ENCODE peak calls at places on chromosome 20, in nine cellular contexts. B, L, K, R, G, S, Y, I and M are unnamed samples.

GRCh38 chr20:32563311-32564272 is 21.5 kb downstream of the NOL4L start:
- DNase-seq in B (no peak), L (no peak), K (no peak), R (no peak), G (no peak), S (no peak), Y (no peak), I (no peak), M (no peak)

GRCh38 chr20:10652660-10653191 is 21.1 kb downstream of the JAG1 start:
- DNase-seq in B (no peak), L (no peak), K (no peak), R (no peak), G (no peak), S (no peak), Y (no peak), I (no peak), M (no peak)

GRCh38 chr20:38843346-38843745 is 37.8 kb downstream of the PPP1R16B start:
- DNase-seq in B (no peak), L (no peak), K (no peak), R (no peak), G (no peak), S (no peak), Y (no peak), I (no peak), M (no peak)

GRCh38 chr20:18853946-18854646 is 40.5 kb downstream of the SCP2D1 start:
- DNase-seq in B (no peak), L (no peak), K (peak), R (no peak), G (no peak), S (no peak), Y (no peak), I (no peak), M (no peak)

GRCh38 chr20:10357974-10358373 is 76.0 kb downstream of the MKKS start:
- DNase-seq in B (no peak), L (no peak), K (peak), R (no peak), G (no peak), S (no peak), Y (no peak), I (no peak), M (no peak)

GRCh38 chr20:46883847-46884246 is 10.8 kb upstream of the EYA2 start:
- DNase-seq in B (no peak), L (no peak), K (no peak), R (no peak), G (no peak), S (no peak), Y (no peak), I (no peak), M (no peak)

GRCh38 chr20:23670361-23670760 is 18.5 kb downstream of the CST4 start:
- DNase-seq in B (no peak), L (no peak), K (no peak), R (no peak), G (no peak), S (no peak), Y (no peak), I (no peak), M (no peak)

GRCh38 chr20:21224217-21224616 is 78.9 kb upstream of the XRN2 start:
- DNase-seq in B (no peak), L (no peak), K (no peak), R (no peak), G (no peak), S (no peak), Y (no peak), I (no peak), M (no peak)

GRCh38 chr20:24050119-24050518 is 61.5 kb upstream of the GGTLC1 start:
- DNase-seq in B (no peak), L (no peak), K (no peak), R (no peak), G (no peak), S (no peak), Y (no peak), I (no peak), M (no peak)

GRCh38 chr20:48889155-48889790 is 32.2 kb upstream of the ARFGEF2 start:
- DNase-seq in B (no peak), L (no peak), K (no peak), R (no peak), G (no peak), S (no peak), Y (no peak), I (no peak), M (no peak)

GRCh38 chr20:41169184-41169690 is 31.9 kb downstream of the PLCG1 start:
- DNase-seq in B (no peak), L (no peak), K (no peak), R (no peak), G (no peak), S (no peak), Y (no peak), I (no peak), M (no peak)

GRCh38 chr20:35145141-35145564 is 2.0 kb downstream of the EDEM2 start:
- DNase-seq in B (no peak), L (no peak), K (peak), R (peak), G (no peak), S (no peak), Y (no peak), I (no peak), M (no peak)

GRCh38 chr20:16350465-16350864 is 222.8 kb downstream of the KIF16B start:
- DNase-seq in B (peak), L (no peak), K (peak), R (no peak), G (no peak), S (no peak), Y (peak), I (no peak), M (no peak)

GRCh38 chr20:62377615-62378085 is 9.3 kb upstream of the RPS21 start:
- DNase-seq in B (no peak), L (no peak), K (no peak), R (no peak), G (no peak), S (peak), Y (no peak), I (no peak), M (peak)

GRCh38 chr20:54355631-54356280 is 119.6 kb upstream of the DOK5 start:
- DNase-seq in B (no peak), L (no peak), K (peak), R (no peak), G (no peak), S (no peak), Y (no peak), I (no peak), M (no peak)

GRCh38 chr20:45745015-45745414 is 22.9 kb downstream of the SPINT4 start:
- DNase-seq in B (no peak), L (no peak), K (no peak), R (no peak), G (no peak), S (no peak), Y (no peak), I (no peak), M (no peak)

GRCh38 chr20:1657556-1658334 is at the start of gene SIRPG:
- DNase-seq in B (no peak), L (no peak), K (no peak), R (no peak), G (no peak), S (no peak), Y (no peak), I (no peak), M (no peak)

GRCh38 chr20:47915495-47915894 is 130.2 kb upstream of the SULF2 start:
- DNase-seq in B (no peak), L (no peak), K (no peak), R (no peak), G (no peak), S (no peak), Y (no peak), I (no peak), M (no peak)

GRCh38 chr20:18133962-18134361 is 3.7 kb upstream of the KAT14 start:
- DNase-seq in B (no peak), L (no peak), K (peak), R (no peak), G (no peak), S (no peak), Y (no peak), I (no peak), M (no peak)

GRCh38 chr20:46709459-46710148 is at the start of gene SLC2A10:
- DNase-seq in B (no peak), L (peak), K (peak), R (no peak), G (no peak), S (peak), Y (no peak), I (peak), M (no peak)

GRCh38 chr20:37376791-37377190 is 30.9 kb downstream of the SRC start:
- DNase-seq in B (no peak), L (no peak), K (no peak), R (no peak), G (no peak), S (no peak), Y (no peak), I (no peak), M (no peak)

GRCh38 chr20:2752631-2753455 is 47.6 kb downstream of the CPXM1 start:
- DNase-seq in B (no peak), L (peak), K (peak), R (peak), G (peak), S (no peak), Y (no peak), I (no peak), M (no peak)

GRCh38 chr20:8389381-8390368 is 257.6 kb downstream of the PLCB1 start:
- DNase-seq in B (no peak), L (no peak), K (peak), R (no peak), G (no peak), S (no peak), Y (no peak), I (no peak), M (no peak)

GRCh38 chr20:40949346-40949745 is 79.3 kb upstream of the TOP1 start:
- DNase-seq in B (no peak), L (no peak), K (no peak), R (no peak), G (no peak), S (no peak), Y (no peak), I (no peak), M (no peak)

GRCh38 chr20:46870041-46870440 is 24.6 kb upstream of the EYA2 start:
- DNase-seq in B (no peak), L (no peak), K (no peak), R (no peak), G (no peak), S (no peak), Y (no peak), I (no peak), M (no peak)

GRCh38 chr20:42492998-42493397 is 696.7 kb downstream of the PTPRT start:
- DNase-seq in B (no peak), L (no peak), K (no peak), R (no peak), G (no peak), S (no peak), Y (no peak), I (no peak), M (no peak)

GRCh38 chr20:39913274-39913673 is 775.8 kb downstream of the MAFB start:
- DNase-seq in B (no peak), L (no peak), K (no peak), R (no peak), G (no peak), S (no peak), Y (no peak), I (no peak), M (no peak)

GRCh38 chr20:57658447-57659130 is 38.4 kb upstream of the ZBP1 start:
- DNase-seq in B (no peak), L (no peak), K (no peak), R (no peak), G (peak), S (no peak), Y (no peak), I (no peak), M (no peak)

GRCh38 chr20:53621482-53622246 is 28.0 kb upstream of the ZNF217 start:
- DNase-seq in B (no peak), L (peak), K (peak), R (no peak), G (peak), S (no peak), Y (peak), I (no peak), M (no peak)

GRCh38 chr20:44967207-44967807 is 995 bp downstream of the STK4 start:
- DNase-seq in B (no peak), L (no peak), K (no peak), R (peak), G (peak), S (no peak), Y (no peak), I (no peak), M (no peak)

GRCh38 chr20:57231951-57232428 is 34.5 kb downstream of the BMP7 start:
- DNase-seq in B (no peak), L (no peak), K (no peak), R (no peak), G (no peak), S (no peak), Y (no peak), I (no peak), M (no peak)

GRCh38 chr20:22690616-22691179 is 106.3 kb upstream of the FOXA2 start:
- DNase-seq in B (no peak), L (no peak), K (no peak), R (no peak), G (no peak), S (no peak), Y (no peak), I (no peak), M (no peak)

GRCh38 chr20:44362466-44362940 is 7.0 kb downstream of the HNF4A start:
- DNase-seq in B (no peak), L (no peak), K (no peak), R (no peak), G (no peak), S (no peak), Y (no peak), I (no peak), M (no peak)